ENCODE peak calls at places on chromosomes 1 and 21, in five cellular contexts. W is A549; K is activated CD4-positive, alpha-beta memory T cell treated with anti-CD3 and anti-CD28 coated beads, Interleukin-2, amount 10 ng/mL, durations not matched to agents 7 days and 5 days; C is cardiac fibroblast; P is thoracic aorta. R is an unnamed sample.

GRCh38 chr1:206946261-206946660 is at the start of gene PIGR:
- DNase-seq in W (no peak), C (no peak), P (no peak), K (no peak), R (no peak)

GRCh38 chr1:107076846-107077245 is 20.4 kb downstream of the PRMT6 start:
- DNase-seq in C (peak; percentile 0), K (no peak), W (no peak), P (no peak), R (peak; percentile 72)

GRCh38 chr21:46570119-46570518 is 34.8 kb downstream of the S100B start:
- DNase-seq in K (no peak), W (no peak), P (no peak), C (no peak), R (no peak)

GRCh38 chr1:77044133-77044849 is 174.9 kb downstream of the PIGK start:
- DNase-seq in W (no peak), K (no peak), C (no peak), P (no peak), R (peak; percentile 56)

GRCh38 chr1:30607723-30608122 is 115.7 kb downstream of the MATN1 start:
- DNase-seq in C (no peak), K (no peak), P (no peak), W (no peak), R (no peak)

GRCh38 chr1:209076688-209077087 is 506.8 kb upstream of the CAMK1G start:
- DNase-seq in P (no peak), W (no peak), C (peak; percentile 5), K (no peak), R (no peak)

GRCh38 chr1:205243355-205244191 is 15.8 kb downstream of the TMCC2 start:
- DNase-seq in P (no peak), C (no peak), W (no peak), K (no peak), R (no peak)

GRCh38 chr1:23594149-23594917 is 35.0 kb upstream of the ID3 start:
- DNase-seq in K (no peak), P (no peak), C (no peak), W (no peak), R (no peak)